ENCODE peak calls at places on chromosomes 11 and 22, in five cellular contexts. One of them, this sample, is unnamed. For H3K36me3 and H3K4me1, the result is how much of the 10 kb centered on the place peaks cover.

GRCh38 chr11:31808721-31809542 is 2.2 kb downstream of the PAX6 start:
- DNase-seq in CD4-positive, alpha-beta memory T cell: no peak
- DNase-seq in lower lobe of right lung: no peak
- DNase-seq in HCT116: no peak
- DNase-seq in OCI-LY7: no peak
- DNase-seq in this sample: no peak

GRCh38 chr11:9273430-9274336 is 8.5 kb upstream of the DENND5A start:
- DNase-seq in CD4-positive, alpha-beta memory T cell: no peak
- DNase-seq in OCI-LY7: no peak
- DNase-seq in HCT116: no peak
- DNase-seq in lower lobe of right lung: no peak
- DNase-seq in this sample: no peak

GRCh38 chr11:67277231-67277961 is 11.1 kb downstream of the GRK2 start:
- DNase-seq in CD4-positive, alpha-beta memory T cell: peak
- DNase-seq in OCI-LY7: peak
- DNase-seq in HCT116: no peak
- DNase-seq in lower lobe of right lung: peak
- DNase-seq in this sample: peak

GRCh38 chr11:74710291-74710938 is 20.8 kb downstream of the CHRDL2 start:
- DNase-seq in CD4-positive, alpha-beta memory T cell: no peak
- DNase-seq in lower lobe of right lung: no peak
- DNase-seq in HCT116: no peak
- DNase-seq in OCI-LY7: no peak
- DNase-seq in this sample: no peak

GRCh38 chr22:21000987-21001600 is 824 bp downstream of the THAP7 start:
- DNase-seq in HCT116: no peak
- DNase-seq in CD4-positive, alpha-beta memory T cell: no peak
- DNase-seq in lower lobe of right lung: no peak
- DNase-seq in OCI-LY7: no peak
- DNase-seq in this sample: no peak

GRCh38 chr11:43687120-43687791 is 6.7 kb downstream of the HSD17B12 start:
- DNase-seq in CD4-positive, alpha-beta memory T cell: no peak
- DNase-seq in HCT116: no peak
- DNase-seq in lower lobe of right lung: peak
- DNase-seq in OCI-LY7: no peak
- DNase-seq in this sample: no peak

GRCh38 chr11:109166441-109166840 is 255.5 kb upstream of the C11orf87 start:
- DNase-seq in HCT116: no peak
- DNase-seq in OCI-LY7: no peak
- DNase-seq in lower lobe of right lung: no peak
- DNase-seq in CD4-positive, alpha-beta memory T cell: no peak
- DNase-seq in this sample: no peak

GRCh38 chr11:68038718-68039525 is at the start of gene TCIRG1:
- DNase-seq in OCI-LY7: peak
- DNase-seq in CD4-positive, alpha-beta memory T cell: peak
- DNase-seq in HCT116: peak
- DNase-seq in lower lobe of right lung: peak
- DNase-seq in this sample: peak

GRCh38 chr11:68213135-68213515 is at the start of gene KMT5B:
- DNase-seq in lower lobe of right lung: no peak
- DNase-seq in HCT116: peak
- DNase-seq in CD4-positive, alpha-beta memory T cell: no peak
- DNase-seq in OCI-LY7: no peak
- DNase-seq in this sample: no peak

GRCh38 chr11:72436667-72437066 is 2.3 kb upstream of the CLPB start:
- DNase-seq in HCT116: no peak
- DNase-seq in CD4-positive, alpha-beta memory T cell: no peak
- DNase-seq in lower lobe of right lung: no peak
- DNase-seq in OCI-LY7: no peak
- DNase-seq in this sample: no peak

GRCh38 chr11:59680287-59681154 is 11.7 kb upstream of the PATL1 start:
- DNase-seq in OCI-LY7: peak
- DNase-seq in lower lobe of right lung: peak
- DNase-seq in CD4-positive, alpha-beta memory T cell: peak
- DNase-seq in HCT116: peak
- DNase-seq in this sample: peak

GRCh38 chr11:108069947-108070346 is 51.4 kb upstream of the ACAT1 start:
- DNase-seq in HCT116: no peak
- DNase-seq in CD4-positive, alpha-beta memory T cell: peak
- DNase-seq in lower lobe of right lung: no peak
- DNase-seq in OCI-LY7: no peak
- DNase-seq in this sample: no peak

GRCh38 chr11:73481626-73482025 is 105.4 kb downstream of the RELT start:
- DNase-seq in HCT116: no peak
- DNase-seq in OCI-LY7: no peak
- DNase-seq in lower lobe of right lung: no peak
- DNase-seq in CD4-positive, alpha-beta memory T cell: no peak
- DNase-seq in this sample: no peak

GRCh38 chr22:21009638-21010425 is 5.1 kb upstream of the P2RX6 start:
- DNase-seq in lower lobe of right lung: no peak
- DNase-seq in CD4-positive, alpha-beta memory T cell: no peak
- DNase-seq in OCI-LY7: peak
- DNase-seq in HCT116: no peak
- DNase-seq in this sample: peak

GRCh38 chr11:6635082-6635932 is 16.1 kb upstream of the TPP1 start:
- DNase-seq in HCT116: no peak
- DNase-seq in lower lobe of right lung: peak
- DNase-seq in OCI-LY7: no peak
- DNase-seq in CD4-positive, alpha-beta memory T cell: no peak
- DNase-seq in this sample: no peak

GRCh38 chr11:104984818-104985217 is 16.4 kb upstream of the CASP4 start:
- DNase-seq in HCT116: no peak
- DNase-seq in CD4-positive, alpha-beta memory T cell: no peak
- DNase-seq in lower lobe of right lung: no peak
- DNase-seq in OCI-LY7: no peak
- DNase-seq in this sample: no peak

GRCh38 chr22:45604239-45604711 is 67.4 kb upstream of the ATXN10 start:
- DNase-seq in HCT116: no peak
- DNase-seq in CD4-positive, alpha-beta memory T cell: no peak
- DNase-seq in OCI-LY7: no peak
- DNase-seq in lower lobe of right lung: peak
- DNase-seq in this sample: no peak

GRCh38 chr11:107590460-107591097 is 368 bp upstream of the ELMOD1 start:
- DNase-seq in CD4-positive, alpha-beta memory T cell: peak
- DNase-seq in HCT116: no peak
- DNase-seq in lower lobe of right lung: no peak
- DNase-seq in OCI-LY7: no peak
- DNase-seq in this sample: no peak

GRCh38 chr11:72684236-72684912 is 10.2 kb upstream of the PDE2A start:
- DNase-seq in OCI-LY7: peak
- DNase-seq in CD4-positive, alpha-beta memory T cell: peak
- DNase-seq in HCT116: peak
- DNase-seq in lower lobe of right lung: peak
- DNase-seq in this sample: peak

GRCh38 chr11:76169473-76169881 is 36.8 kb downstream of the WNT11 start:
- DNase-seq in OCI-LY7: no peak
- DNase-seq in CD4-positive, alpha-beta memory T cell: no peak
- DNase-seq in HCT116: no peak
- DNase-seq in lower lobe of right lung: no peak
- DNase-seq in this sample: no peak

GRCh38 chr11:80388536-80388935 is 947.7 kb upstream of the TENM4 start:
- DNase-seq in OCI-LY7: no peak
- DNase-seq in CD4-positive, alpha-beta memory T cell: no peak
- DNase-seq in lower lobe of right lung: no peak
- DNase-seq in HCT116: no peak
- DNase-seq in this sample: no peak

GRCh38 chr11:122714484-122714883 is 59.0 kb downstream of the UBASH3B start:
- DNase-seq in HCT116: no peak
- DNase-seq in CD4-positive, alpha-beta memory T cell: no peak
- DNase-seq in OCI-LY7: peak
- DNase-seq in lower lobe of right lung: no peak
- DNase-seq in this sample: no peak

GRCh38 chr11:114090976-114091375 is 31.5 kb downstream of the ZBTB16 start:
- DNase-seq in CD4-positive, alpha-beta memory T cell: no peak
- DNase-seq in lower lobe of right lung: no peak
- DNase-seq in HCT116: no peak
- DNase-seq in OCI-LY7: no peak
- DNase-seq in this sample: no peak

GRCh38 chr22:24768537-24769374 is 5.8 kb downstream of the PIWIL3 start:
- DNase-seq in lower lobe of right lung: peak
- DNase-seq in HCT116: peak
- DNase-seq in CD4-positive, alpha-beta memory T cell: peak
- DNase-seq in OCI-LY7: peak
- DNase-seq in this sample: peak

GRCh38 chr11:128714881-128715280 is 21.0 kb downstream of the FLI1 start:
- DNase-seq in CD4-positive, alpha-beta memory T cell: no peak
- DNase-seq in OCI-LY7: no peak
- DNase-seq in lower lobe of right lung: no peak
- DNase-seq in HCT116: no peak
- DNase-seq in this sample: no peak

GRCh38 chr11:128716661-128717210 is 22.9 kb downstream of the FLI1 start:
- DNase-seq in HCT116: no peak
- DNase-seq in CD4-positive, alpha-beta memory T cell: peak
- DNase-seq in lower lobe of right lung: no peak
- DNase-seq in OCI-LY7: peak
- DNase-seq in this sample: peak

GRCh38 chr11:128715691-128716153 is 21.9 kb downstream of the FLI1 start:
- DNase-seq in lower lobe of right lung: no peak
- DNase-seq in CD4-positive, alpha-beta memory T cell: no peak
- DNase-seq in OCI-LY7: no peak
- DNase-seq in HCT116: no peak
- DNase-seq in this sample: no peak

GRCh38 chr11:128717581-128717980 is 23.7 kb downstream of the FLI1 start:
- DNase-seq in HCT116: no peak
- DNase-seq in OCI-LY7: no peak
- DNase-seq in CD4-positive, alpha-beta memory T cell: no peak
- DNase-seq in lower lobe of right lung: no peak
- DNase-seq in this sample: no peak

DNA sequence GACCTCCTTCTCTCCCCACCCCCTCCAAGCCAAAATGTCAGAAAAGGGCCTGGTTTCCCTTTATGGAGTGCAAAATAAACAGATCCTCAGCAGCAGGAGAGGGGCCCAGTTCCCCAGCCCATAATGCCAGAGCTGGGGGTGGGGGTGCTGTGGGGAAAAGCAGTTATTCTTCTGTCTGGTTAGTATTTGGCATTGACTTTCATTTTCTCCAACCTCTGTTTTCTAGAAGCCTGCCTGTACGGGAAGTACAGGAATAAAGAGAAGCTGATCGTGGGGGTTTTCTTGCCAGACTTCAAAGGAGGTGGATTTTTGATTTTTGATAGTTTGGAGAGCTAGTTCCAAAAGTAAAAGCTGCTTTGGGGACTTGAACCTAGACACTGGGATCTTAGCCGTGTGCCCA is 22.4 kb downstream of the FLI1 start:
- DNase-seq in OCI-LY7: no peak
- DNase-seq in lower lobe of right lung: no peak
- DNase-seq in HCT116: no peak
- DNase-seq in CD4-positive, alpha-beta memory T cell: no peak
- DNase-seq in this sample: no peak
- H3K4me3 ChIP-seq in OCI-LY7: peak
- H3K4me3 ChIP-seq in lower lobe of right lung: peak
- H3K4me3 ChIP-seq in HCT116: no peak
- H3K4me3 ChIP-seq in CD4-positive, alpha-beta memory T cell: peak
- H3K4me3 ChIP-seq in this sample: peak

DNA sequence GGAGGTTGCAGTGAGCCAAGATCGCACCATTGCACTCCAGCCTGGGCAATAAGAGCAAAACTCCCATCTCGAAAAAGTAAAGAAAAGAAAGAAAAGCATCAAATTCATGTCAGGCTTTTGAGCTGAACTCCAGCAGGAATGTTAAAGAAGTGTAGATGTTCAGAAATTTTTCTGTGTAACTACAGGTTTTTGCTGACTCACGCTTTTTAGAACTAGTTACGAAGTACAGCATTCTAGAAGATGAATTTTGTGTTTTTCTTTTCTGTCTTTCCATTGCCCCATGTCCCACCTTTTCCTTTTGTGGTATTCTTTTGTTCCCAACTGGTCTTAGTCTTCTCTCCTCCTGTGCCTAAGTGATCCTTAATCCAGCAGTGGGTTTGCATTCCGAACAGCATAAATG is 56.0 kb upstream of the HORMAD2 start:
- DNase-seq in CD4-positive, alpha-beta memory T cell: no peak
- DNase-seq in OCI-LY7: no peak
- DNase-seq in HCT116: no peak
- DNase-seq in lower lobe of right lung: no peak
- DNase-seq in this sample: no peak
- H3K36me3 ChIP-seq in CD4-positive, alpha-beta memory T cell: half or more
- H3K36me3 ChIP-seq in OCI-LY7: under half
- H3K36me3 ChIP-seq in HCT116: under half
- H3K36me3 ChIP-seq in lower lobe of right lung: half or more
- H3K36me3 ChIP-seq in this sample: half or more

GRCh38 chr11:65112226-65112550 is 516 bp downstream of the TM7SF2 start:
- DNase-seq in lower lobe of right lung: no peak
- DNase-seq in HCT116: no peak
- DNase-seq in OCI-LY7: no peak
- DNase-seq in CD4-positive, alpha-beta memory T cell: no peak
- DNase-seq in this sample: no peak

GRCh38 chr11:65111537-65112225 is at the start of gene TM7SF2:
- DNase-seq in CD4-positive, alpha-beta memory T cell: peak
- DNase-seq in HCT116: peak
- DNase-seq in lower lobe of right lung: peak
- DNase-seq in OCI-LY7: peak
- DNase-seq in this sample: peak

GRCh38 chr11:65113361-65113756 is 1.7 kb downstream of the TM7SF2 start:
- DNase-seq in CD4-positive, alpha-beta memory T cell: no peak
- DNase-seq in HCT116: no peak
- DNase-seq in OCI-LY7: no peak
- DNase-seq in lower lobe of right lung: no peak
- DNase-seq in this sample: no peak

GRCh38 chr11:65113839-65114238 is 2.2 kb downstream of the TM7SF2 start:
- DNase-seq in HCT116: no peak
- DNase-seq in lower lobe of right lung: no peak
- DNase-seq in CD4-positive, alpha-beta memory T cell: no peak
- DNase-seq in OCI-LY7: no peak
- DNase-seq in this sample: no peak

GRCh38 chr11:65112551-65113360 is 1.1 kb downstream of the TM7SF2 start:
- DNase-seq in CD4-positive, alpha-beta memory T cell: peak
- DNase-seq in HCT116: no peak
- DNase-seq in OCI-LY7: peak
- DNase-seq in lower lobe of right lung: peak
- DNase-seq in this sample: peak
- H3K4me1 ChIP-seq in CD4-positive, alpha-beta memory T cell: under half
- H3K4me1 ChIP-seq in HCT116: under half
- H3K4me1 ChIP-seq in OCI-LY7: half or more
- H3K4me1 ChIP-seq in lower lobe of right lung: under half
- H3K4me1 ChIP-seq in this sample: half or more

DNA sequence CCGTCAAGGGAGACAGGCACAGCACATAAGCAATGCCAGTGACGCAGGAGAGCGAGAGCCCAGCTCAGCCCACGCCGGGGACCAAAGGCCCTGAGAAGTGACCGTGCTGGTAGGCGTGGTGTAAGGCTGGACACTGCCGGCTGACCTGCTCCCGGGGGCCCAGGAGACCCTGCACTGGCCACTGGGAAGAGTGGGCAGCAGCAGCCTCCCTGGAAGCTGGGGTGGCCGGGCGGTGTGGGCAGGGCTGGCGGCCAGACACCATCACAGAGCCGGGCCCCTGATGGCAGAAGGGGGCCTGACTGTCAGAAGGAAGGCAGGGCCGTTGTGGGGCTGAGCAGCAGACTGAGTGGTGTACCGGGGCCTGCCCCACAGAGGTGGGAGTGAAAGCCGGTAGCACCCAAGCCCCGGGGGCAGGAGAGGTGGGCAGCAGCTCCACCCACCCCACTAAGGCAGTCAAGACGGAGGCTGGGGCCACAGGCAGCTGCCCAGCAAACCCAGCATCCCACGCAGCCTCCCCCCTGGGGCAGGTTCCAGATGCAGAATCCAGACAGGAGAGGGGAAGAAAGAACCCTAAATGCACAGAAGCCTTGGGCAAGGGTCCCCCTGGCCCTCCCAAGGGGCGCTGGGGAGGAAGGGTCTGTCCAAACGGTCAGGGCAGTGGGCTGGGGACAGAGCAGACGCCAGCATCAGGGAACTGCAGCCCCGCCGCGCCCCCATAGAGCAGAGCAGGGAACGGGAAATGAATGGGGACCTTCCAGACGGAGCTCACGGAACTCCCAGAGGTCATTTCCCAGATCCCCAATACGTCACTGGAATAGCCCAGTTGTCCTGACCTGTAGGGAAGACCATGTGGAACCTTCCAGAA is 205.2 kb downstream of the BRD1 start:
- DNase-seq in CD4-positive, alpha-beta memory T cell: no peak
- DNase-seq in lower lobe of right lung: no peak
- DNase-seq in HCT116: no peak
- DNase-seq in OCI-LY7: no peak
- DNase-seq in this sample: no peak
- H3K4me3 ChIP-seq in CD4-positive, alpha-beta memory T cell: no peak
- H3K4me3 ChIP-seq in lower lobe of right lung: no peak
- H3K4me3 ChIP-seq in HCT116: no peak
- H3K4me3 ChIP-seq in OCI-LY7: no peak
- H3K4me3 ChIP-seq in this sample: no peak